ENCODE peak calls at places on chromosomes 1 and 21, in four cellular contexts. J, T, Y and K are unnamed samples.
A peak's percentile ranks its signal among the peaks of the same experiment; 100 is the strongest.

GRCh38 chr1:10948463-10948775 is 64.0 kb upstream of the TARDBP start:
- DNase-seq in J (no peak), Y (no peak), T (no peak), K (no peak)

GRCh38 chr21:28636988-28637691 is 355.5 kb downstream of the LTN1 start:
- DNase-seq in T (no peak), Y (no peak), J (no peak), K (no peak)

GRCh38 chr1:5495596-5496410 is 496.4 kb downstream of the NPHP4 start:
- DNase-seq in T (no peak), J (no peak), Y (no peak), K (no peak)

GRCh38 chr1:157154940-157155514 is 16.8 kb upstream of the ETV3 start:
- DNase-seq in T (no peak), Y (no peak), J (no peak), K (no peak)

GRCh38 chr1:15923241-15923640 is 52.7 kb downstream of the ZBTB17 start:
- DNase-seq in T (no peak), J (no peak), Y (no peak), K (no peak)

GRCh38 chr1:2829846-2830615 is 28.5 kb upstream of the TTC34 start:
- DNase-seq in Y (no peak), J (no peak), T (no peak), K (no peak)

GRCh38 chr1:64955093-64956066 is 11.0 kb downstream of the JAK1 start:
- DNase-seq in J (no peak), Y (no peak), T (no peak), K (no peak)

GRCh38 chr21:42669069-42669468 is 15.6 kb downstream of the PDE9A start:
- DNase-seq in T (no peak), J (no peak), Y (no peak), K (no peak)

GRCh38 chr1:50350421-50350820 is 72.8 kb downstream of the DMRTA2 start:
- DNase-seq in T (no peak), J (no peak), Y (no peak), K (no peak)

GRCh38 chr21:15132781-15133180 is 68.0 kb upstream of the NRIP1 start:
- DNase-seq in T (no peak), Y (no peak), J (no peak), K (no peak)

GRCh38 chr1:223208164-223209075 is 65.4 kb upstream of the TLR5 start:
- DNase-seq in J (no peak), T (no peak), Y (no peak), K (no peak)

GRCh38 chr1:184513421-184513820 is 126.6 kb downstream of the C1orf21 start:
- DNase-seq in J (no peak), T (no peak), Y (no peak), K (no peak)

GRCh38 chr21:18369115-18369514 is 34.5 kb downstream of the TMPRSS15 start:
- DNase-seq in Y (no peak), J (no peak), T (peak; percentile 30), K (no peak)

GRCh38 chr1:108154323-108154722 is 45.8 kb downstream of the SLC25A24 start:
- DNase-seq in Y (no peak), T (no peak), J (no peak), K (no peak)

GRCh38 chr1:212760126-212760823 is 31.3 kb downstream of the NSL1 start:
- DNase-seq in T (peak; percentile 25), Y (peak; percentile 46), J (no peak), K (no peak)

GRCh38 chr1:216523449-216524190 is 100.4 kb upstream of the USH2A start:
- DNase-seq in J (no peak), Y (no peak), T (no peak), K (no peak)

GRCh38 chr1:230174041-230174440 is 107.0 kb downstream of the GALNT2 start:
- DNase-seq in Y (no peak), J (no peak), T (no peak), K (no peak)

GRCh38 chr1:225467193-225468020 is 39.6 kb upstream of the LBR start:
- DNase-seq in T (no peak), J (no peak), Y (peak; percentile 85), K (peak; percentile 65)

GRCh38 chr21:45972353-45972715 is 9.2 kb upstream of the COL6A1 start:
- DNase-seq in J (no peak), Y (no peak), T (no peak), K (no peak)

GRCh38 chr1:65247419-65248359 is 61.7 kb upstream of the DNAJC6 start:
- DNase-seq in T (no peak), Y (no peak), J (no peak), K (no peak)

GRCh38 chr1:203692565-203693470 is 66.2 kb downstream of the ATP2B4 start:
- DNase-seq in T (no peak), J (peak; percentile 74), Y (no peak), K (no peak)

GRCh38 chr21:42009018-42009830 is 936 bp downstream of the ZBTB21 start:
- DNase-seq in J (no peak), Y (peak; percentile 23), T (no peak), K (peak; percentile 16)

GRCh38 chr1:170903961-170904360 is 31.4 kb upstream of the MROH9 start:
- DNase-seq in J (no peak), Y (no peak), T (no peak), K (no peak)

GRCh38 chr1:176735201-176735600 is 272.2 kb downstream of the PAPPA2 start:
- DNase-seq in Y (no peak), J (no peak), T (no peak), K (no peak)

GRCh38 chr1:109895720-109896504 is 14.7 kb upstream of the CSF1 start:
- DNase-seq in J (no peak), T (no peak), Y (no peak), K (no peak)

GRCh38 chr1:20188455-20188817 is 2.1 kb upstream of the PLA2G2C start:
- DNase-seq in T (no peak), Y (no peak), J (no peak), K (no peak)

GRCh38 chr1:20185834-20186782 is at the start of the genes PLA2G2C and UBXN10:
- DNase-seq in Y (peak; percentile 47), T (no peak), J (no peak), K (peak; percentile 14)

GRCh38 chr1:20187813-20188454 is 1.6 kb upstream of the PLA2G2C start:
- DNase-seq in T (no peak), J (no peak), Y (no peak), K (no peak)

GRCh38 chr1:20184997-20185833 is 681 bp upstream of the UBXN10 start:
- DNase-seq in Y (peak; percentile 68), J (no peak), T (no peak), K (peak; percentile 50)

DNA sequence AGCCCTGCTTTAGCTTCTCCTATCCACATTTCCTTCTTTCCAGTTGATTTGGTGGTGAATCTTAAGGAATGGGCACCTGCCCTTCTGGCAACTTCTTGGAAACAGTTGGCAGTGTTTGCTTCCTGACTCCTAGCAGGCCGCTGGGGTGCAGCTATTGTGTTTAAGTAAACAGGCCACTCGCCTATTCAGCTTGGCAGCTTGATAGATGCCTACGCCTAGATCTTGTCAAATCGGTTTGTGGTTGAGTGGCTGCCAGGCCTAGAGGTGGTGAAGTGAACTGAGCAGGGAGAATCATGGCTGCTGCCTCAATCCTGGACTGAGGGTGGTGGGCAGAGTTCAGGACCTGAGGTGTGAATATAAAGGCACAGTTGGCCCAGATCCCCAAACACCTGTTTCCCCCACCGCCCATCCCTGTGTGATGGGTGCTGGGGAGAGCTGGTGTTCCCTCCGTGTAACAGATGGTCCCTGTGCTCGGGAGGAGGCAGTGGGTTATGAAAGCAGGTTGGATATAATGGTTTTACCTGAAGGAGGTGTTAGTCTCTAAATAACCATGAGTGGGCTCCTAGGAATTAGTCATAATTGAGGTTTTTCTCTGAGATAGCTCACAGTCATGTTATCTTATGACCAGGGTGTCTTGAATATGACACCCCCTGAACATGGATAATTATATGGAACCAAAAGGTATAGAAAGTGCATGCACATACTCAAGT is 940 bp upstream of the PLA2G2C start:
- DNase-seq in J (no peak), Y (peak; percentile 22), T (no peak), K (no peak)
- H3K4me1 ChIP-seq in J (no peaks in the 10 kb centered on the region), Y (peaks cover 41% of the 10 kb centered on the region), T (peaks cover 7% of the 10 kb centered on the region), K (peaks cover 29% of the 10 kb centered on the region)

GRCh38 chr1:182608236-182608635 is 4.0 kb upstream of the RGS16 start:
- DNase-seq in T (no peak), Y (no peak), J (no peak), K (no peak)
- H3K4me1 ChIP-seq in T (peaks cover 11% of the 10 kb centered on the region), Y (peaks cover 16% of the 10 kb centered on the region), J (peaks cover 15% of the 10 kb centered on the region), K (peaks cover 15% of the 10 kb centered on the region)

GRCh38 chr1:178576841-178577240 is 63.9 kb downstream of the TEX35 start:
- DNase-seq in T (no peak), Y (no peak), J (no peak), K (no peak)

GRCh38 chr1:178579095-178579494 is 66.2 kb downstream of the TEX35 start:
- DNase-seq in Y (no peak), T (no peak), J (no peak), K (no peak)

GRCh38 chr1:178579562-178579961 is 66.7 kb downstream of the TEX35 start:
- DNase-seq in Y (no peak), T (no peak), J (no peak), K (no peak)

GRCh38 chr1:178578541-178578940 is 65.6 kb downstream of the TEX35 start:
- DNase-seq in Y (no peak), T (no peak), J (no peak), K (no peak)

GRCh38 chr1:178577882-178578281 is 65.0 kb downstream of the TEX35 start:
- DNase-seq in T (no peak), Y (no peak), J (no peak), K (no peak)
- H3K4me1 ChIP-seq in T (peaks cover 8% of the 10 kb centered on the region), Y (no peaks in the 10 kb centered on the region), J (no peaks in the 10 kb centered on the region), K (no peaks in the 10 kb centered on the region)

DNA sequence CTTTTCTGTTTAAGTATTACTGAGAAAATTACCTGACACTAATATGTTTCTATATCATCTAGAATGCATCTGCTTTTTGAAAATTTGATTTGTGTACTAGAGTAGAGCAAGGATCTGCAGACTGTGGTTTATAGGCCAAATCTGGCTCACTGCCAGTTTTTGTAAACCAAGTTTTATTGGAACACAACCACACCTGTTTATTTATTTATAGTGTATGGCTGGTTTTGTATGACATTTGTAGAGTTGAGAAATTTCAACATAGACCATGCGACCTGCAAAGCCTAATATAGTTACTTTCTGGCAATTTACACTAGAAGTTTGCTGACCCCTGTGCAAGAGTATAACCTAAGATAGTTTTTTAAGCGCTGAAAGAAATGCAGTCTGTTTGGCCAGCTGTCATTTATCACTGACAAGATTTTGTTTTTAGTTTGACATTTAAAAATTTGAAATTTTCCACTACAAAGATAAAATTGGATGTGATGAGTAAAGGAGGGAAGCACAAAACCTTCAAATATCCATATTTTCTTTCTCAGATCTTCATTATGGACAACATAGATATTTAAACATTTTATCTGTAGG is 36.1 kb upstream of the CACYBP start:
- DNase-seq in Y (peak; percentile 11), T (no peak), J (no peak), K (no peak)
- H3K4me1 ChIP-seq in Y (peaks cover 49% of the 10 kb centered on the region), T (no peaks in the 10 kb centered on the region), J (peaks cover 57% of the 10 kb centered on the region), K (peaks cover 43% of the 10 kb centered on the region)

GRCh38 chr1:21911205-21912001 is 25.7 kb downstream of the HSPG2 start:
- DNase-seq in T (no peak), J (no peak), Y (no peak), K (no peak)

GRCh38 chr1:21913258-21913657 is 23.9 kb downstream of the HSPG2 start:
- DNase-seq in T (no peak), Y (no peak), J (no peak), K (no peak)

GRCh38 chr1:21910528-21911204 is 26.4 kb downstream of the HSPG2 start:
- DNase-seq in T (no peak), J (no peak), Y (no peak), K (no peak)

GRCh38 chr1:21913763-21914162 is 23.3 kb downstream of the HSPG2 start:
- DNase-seq in T (no peak), Y (no peak), J (no peak), K (no peak)

GRCh38 chr1:21912038-21912758 is 24.9 kb downstream of the HSPG2 start:
- DNase-seq in J (no peak), Y (no peak), T (no peak), K (no peak)
- H3K4me1 ChIP-seq in J (peaks cover 98% of the 10 kb centered on the region), Y (peaks cover 7% of the 10 kb centered on the region), T (peaks cover 16% of the 10 kb centered on the region), K (no peaks in the 10 kb centered on the region)